ENCODE peak calls at places on chromosomes 4 and X, in ten cellular contexts. T is activated CD4-positive, alpha-beta memory T cell treated with anti-CD3 and anti-CD28 coated beads for 36 hours; Q is epithelial cell of esophagus; N is thyroid gland; C is SK-N-SH; X is MCF 10A; O is iris pigment epithelial cell; Y is right lobe of liver; R is activated naive CD4-positive, alpha-beta T cell treated with anti-CD3 and anti-CD28 coated beads for 36 hours; W is GM12892. A is an unnamed sample.

GRCh38 chrX:70960728-70961127 is 29.8 kb upstream of the SLC7A3 start:
- DNase-seq in T (no peak), Q (peak; percentile 32), N (no peak), C (no peak), X (peak; percentile 33), O (peak; percentile 7), Y (no peak), R (no peak), W (no peak), A (no peak)

GRCh38 chrX:106964290-106964689 is 35.7 kb downstream of the MORC4 start:
- DNase-seq in T (no peak), Q (no peak), N (no peak), C (no peak), X (no peak), O (no peak), Y (no peak), R (no peak), W (no peak), A (no peak)

GRCh38 chrX:150913511-150913910 is 15.0 kb upstream of the CD99L2 start:
- DNase-seq in T (no peak), Q (no peak), N (no peak), C (no peak), X (peak; percentile 42), O (peak; percentile 57), Y (no peak), R (no peak), W (no peak), A (no peak)

GRCh38 chr4:152773322-152773721 is 6.2 kb downstream of the TIGD4 start:
- DNase-seq in T (no peak), Q (no peak), N (no peak), C (no peak), X (no peak), O (no peak), Y (no peak), R (no peak), W (no peak), A (no peak)

GRCh38 chrX:131792789-131793462 is 230.2 kb upstream of the STK26 start:
- DNase-seq in T (no peak), Q (no peak), N (no peak), C (peak; percentile 68), X (peak; percentile 94), O (peak; percentile 87), Y (peak; percentile 82), R (no peak), W (no peak), A (no peak)

GRCh38 chr4:8403173-8403753 is 37.3 kb downstream of the ACOX3 start:
- DNase-seq in T (peak; percentile 63), Q (peak; percentile 74), N (peak; percentile 85), C (peak; percentile 96), X (peak; percentile 83), O (peak; percentile 75), Y (peak; percentile 83), R (peak; percentile 69), W (peak; percentile 68), A (peak; percentile 83)

GRCh38 chrX:38312436-38312835 is 14.9 kb downstream of the RPGR start:
- DNase-seq in T (no peak), Q (peak; percentile 84), N (no peak), C (no peak), X (peak; percentile 84), O (peak; percentile 54), Y (no peak), R (no peak), W (no peak), A (no peak)

GRCh38 chrX:150213481-150214030 is 149.6 kb upstream of the MAMLD1 start:
- DNase-seq in T (no peak), Q (no peak), N (no peak), C (no peak), X (no peak), O (no peak), Y (no peak), R (no peak), W (no peak), A (no peak)

GRCh38 chr4:84855774-84856173 is 110.7 kb downstream of the WDFY3 start:
- DNase-seq in T (no peak), Q (no peak), N (no peak), C (no peak), X (no peak), O (no peak), Y (no peak), R (no peak), W (no peak), A (no peak)

GRCh38 chr4:72568959-72569718 is at the start of gene ADAMTS3:
- DNase-seq in T (peak; percentile 12), Q (peak; percentile 47), N (peak; percentile 79), C (peak; percentile 89), X (peak; percentile 37), O (peak; percentile 72), Y (peak; percentile 60), R (peak; percentile 13), W (peak; percentile 25), A (no peak)

GRCh38 chrX:122238801-122239200 is 945.3 kb upstream of the GRIA3 start:
- DNase-seq in T (no peak), Q (peak; percentile 77), N (no peak), C (no peak), X (peak; percentile 36), O (peak; percentile 3), Y (no peak), R (no peak), W (no peak), A (no peak)

GRCh38 chr4:76723373-76723772 is 174.6 kb downstream of the SOWAHB start:
- DNase-seq in T (no peak), Q (no peak), N (no peak), C (no peak), X (peak; percentile 24), O (peak; percentile 51), Y (no peak), R (no peak), W (no peak), A (no peak)

GRCh38 chr4:7727727-7728126 is 211.9 kb downstream of the AFAP1 start:
- DNase-seq in T (no peak), Q (peak; percentile 15), N (no peak), C (no peak), X (no peak), O (no peak), Y (no peak), R (no peak), W (no peak), A (no peak)

GRCh38 chr4:136740326-136740725 is 792.0 kb downstream of the PCDH18 start:
- DNase-seq in T (no peak), Q (no peak), N (no peak), C (no peak), X (no peak), O (no peak), Y (no peak), R (no peak), W (no peak), A (no peak)

GRCh38 chr4:167171928-167172327 is 62.4 kb downstream of the SPOCK3 start:
- DNase-seq in T (no peak), Q (no peak), N (no peak), C (no peak), X (no peak), O (no peak), Y (no peak), R (no peak), W (no peak), A (no peak)

GRCh38 chr4:48275694-48276093 is 6.1 kb upstream of the TEC start:
- DNase-seq in T (no peak), Q (no peak), N (no peak), C (no peak), X (no peak), O (no peak), Y (no peak), R (no peak), W (no peak), A (no peak)

GRCh38 chr4:141711211-141711610 is 74.8 kb downstream of the IL15 start:
- DNase-seq in T (no peak), Q (peak; percentile 46), N (peak; percentile 18), C (no peak), X (peak; percentile 49), O (peak; percentile 60), Y (no peak), R (peak; percentile 11), W (no peak), A (no peak)

GRCh38 chrX:46913710-46914109 is 1.5 kb downstream of the JADE3 start:
- DNase-seq in T (peak; percentile 9), Q (peak; percentile 66), N (peak; percentile 29), C (peak; percentile 21), X (peak; percentile 23), O (peak; percentile 46), Y (peak; percentile 58), R (peak; percentile 6), W (no peak), A (peak; percentile 66)

GRCh38 chr4:186762361-186762760 is 38.7 kb upstream of the FAT1 start:
- DNase-seq in T (no peak), Q (peak; percentile 36), N (no peak), C (no peak), X (no peak), O (peak; percentile 44), Y (no peak), R (no peak), W (no peak), A (no peak)

GRCh38 chr4:69546121-69546520 is 50.4 kb upstream of the UGT2B4 start:
- DNase-seq in T (no peak), Q (peak; percentile 17), N (no peak), C (no peak), X (no peak), O (peak; percentile 27), Y (no peak), R (no peak), W (no peak), A (no peak)

GRCh38 chr4:153799708-153800074 is 10.8 kb upstream of the SFRP2 start:
- DNase-seq in T (no peak), Q (no peak), N (no peak), C (no peak), X (no peak), O (no peak), Y (no peak), R (no peak), W (no peak), A (no peak)

GRCh38 chrX:63855896-63856295 is 70.9 kb upstream of the ARHGEF9 start:
- DNase-seq in T (no peak), Q (peak; percentile 13), N (no peak), C (no peak), X (no peak), O (peak; percentile 15), Y (no peak), R (no peak), W (no peak), A (no peak)

GRCh38 chr4:141021397-141022194 is 111.7 kb downstream of the RNF150 start:
- DNase-seq in T (no peak), Q (no peak), N (no peak), C (no peak), X (no peak), O (no peak), Y (no peak), R (no peak), W (no peak), A (no peak)

GRCh38 chr4:24988776-24989175 is 42.0 kb downstream of the LGI2 start:
- DNase-seq in T (no peak), Q (peak; percentile 65), N (peak; percentile 30), C (no peak), X (peak; percentile 59), O (peak; percentile 33), Y (no peak), R (no peak), W (no peak), A (no peak)

GRCh38 chr4:44447563-44448504 is 775 bp downstream of the KCTD8 start:
- DNase-seq in T (no peak), Q (peak; percentile 36), N (peak; percentile 71), C (peak; percentile 27), X (no peak), O (peak; percentile 15), Y (peak; percentile 41), R (peak; percentile 4), W (no peak), A (peak; percentile 43)

GRCh38 chrX:12802741-12803140 is 11.5 kb downstream of the PRPS2 start:
- DNase-seq in T (peak; percentile 10), Q (no peak), N (no peak), C (no peak), X (no peak), O (no peak), Y (no peak), R (peak; percentile 16), W (no peak), A (no peak)

GRCh38 chr4:6538586-6538985 is 36.4 kb upstream of the MAN2B2 start:
- DNase-seq in T (no peak), Q (no peak), N (no peak), C (no peak), X (no peak), O (no peak), Y (no peak), R (no peak), W (no peak), A (no peak)

GRCh38 chr4:120769227-120769626 is 153.3 kb downstream of the PRDM5 start:
- DNase-seq in T (no peak), Q (peak; percentile 40), N (no peak), C (no peak), X (peak; percentile 52), O (peak; percentile 96), Y (no peak), R (no peak), W (no peak), A (no peak)